ENCODE peak calls at places on chromosomes 4 and X, in six cellular contexts. G is A172; B is H7; Y is effector memory CD8-positive, alpha-beta T cell; F is heart right ventricle; K is neural progenitor cell. E is an unnamed sample.

GRCh38 chrX:69107231-69107739 is 58.0 kb downstream of the PJA1 start:
- DNase-seq in G (no peak), B (peak; percentile 84), Y (no peak), F (no peak), K (peak; percentile 56), E (peak; percentile 92)

GRCh38 chrX:129786210-129786651 is 6.5 kb downstream of the SASH3 start:
- DNase-seq in G (no peak), B (no peak), Y (no peak), F (no peak), K (no peak), E (no peak)

GRCh38 chr4:41880022-41880837 is 55.0 kb upstream of the TMEM33 start:
- DNase-seq in G (no peak), B (peak; percentile 48), Y (no peak), F (no peak), K (peak; percentile 39), E (peak; percentile 78)

GRCh38 chr4:52836653-52837052 is 25.5 kb upstream of the RASL11B start:
- DNase-seq in G (no peak), B (no peak), Y (no peak), F (no peak), K (no peak), E (no peak)

GRCh38 chr4:1323635-1324442 is 23.2 kb upstream of the UVSSA start:
- DNase-seq in G (peak; percentile 87), B (no peak), Y (no peak), F (no peak), K (no peak), E (no peak)

GRCh38 chr4:56505269-56506109 is at the start of gene ARL9:
- DNase-seq in G (no peak), B (peak; percentile 82), Y (peak; percentile 60), F (peak; percentile 10), K (peak; percentile 80), E (peak; percentile 93)

GRCh38 chr4:144646523-144647094 is 653 bp downstream of the HHIP start:
- DNase-seq in G (no peak), B (peak; percentile 44), Y (no peak), F (no peak), K (peak; percentile 58), E (peak; percentile 68)

GRCh38 chr4:150625033-150625432 is 43.1 kb downstream of the MAB21L2 start:
- DNase-seq in G (no peak), B (peak; percentile 2), Y (no peak), F (no peak), K (no peak), E (no peak)

GRCh38 chrX:20270557-20270880 is 3.8 kb upstream of the RPS6KA3 start:
- DNase-seq in G (no peak), B (no peak), Y (no peak), F (no peak), K (no peak), E (no peak)

GRCh38 chr4:996030-996993 is 3.1 kb upstream of the SLC26A1 start:
- DNase-seq in G (no peak), B (no peak), Y (no peak), F (no peak), K (no peak), E (no peak)

GRCh38 chr4:38162240-38162784 is 202.1 kb downstream of the PTTG2 start:
- DNase-seq in G (peak; percentile 90), B (no peak), Y (no peak), F (no peak), K (peak; percentile 60), E (no peak)

GRCh38 chr4:153465922-153466636 is at the start of gene TMEM131L:
- DNase-seq in G (peak; percentile 39), B (peak; percentile 96), Y (peak; percentile 60), F (peak; percentile 60), K (peak; percentile 93), E (peak; percentile 90)

GRCh38 chrX:56026816-56027215 is 205.3 kb upstream of the KLF8 start:
- DNase-seq in G (no peak), B (no peak), Y (no peak), F (no peak), K (no peak), E (no peak)

GRCh38 chr4:173420324-173420752 is 21.4 kb upstream of the SCRG1 start:
- DNase-seq in G (peak; percentile 24), B (no peak), Y (no peak), F (no peak), K (no peak), E (no peak)

GRCh38 chr4:88697113-88697512 is 516 bp downstream of the NAP1L5 start:
- DNase-seq in G (no peak), B (peak; percentile 28), Y (peak; percentile 2), F (no peak), K (no peak), E (no peak)

GRCh38 chr4:172648471-172648870 is 520.1 kb upstream of the GALNT7 start:
- DNase-seq in G (no peak), B (no peak), Y (no peak), F (no peak), K (no peak), E (no peak)

GRCh38 chr4:110900206-110900769 is 277.4 kb upstream of the PITX2 start:
- DNase-seq in G (no peak), B (no peak), Y (no peak), F (no peak), K (no peak), E (no peak)

GRCh38 chrX:148522006-148522405 is 21.6 kb downstream of the AFF2 start:
- DNase-seq in G (no peak), B (no peak), Y (no peak), F (no peak), K (no peak), E (no peak)

GRCh38 chr4:119238068-119238722 is 25.7 kb downstream of the USP53 start:
- DNase-seq in G (no peak), B (no peak), Y (no peak), F (no peak), K (no peak), E (no peak)

E was measured in endodermal cell.